ENCODE peak calls at places on chromosomes 12 and 14, in four cellular contexts. G is epithelial cell of prostate, W is LoVo, F is EH. X is an unnamed sample.
A peak's percentile ranks its signal among the peaks of the same experiment; 100 is the strongest.

GRCh38 chr12:109461846-109462766 is 15.0 kb downstream of the KCTD10 start:
- DNase-seq in G (peak; percentile 43), W (peak; percentile 43), F (peak; percentile 100), X (peak; percentile 95)

GRCh38 chr12:66823857-66824570 is 145.1 kb upstream of the GRIP1 start:
- DNase-seq in G (peak; percentile 85), W (peak; percentile 18), F (peak; percentile 3), X (no peak)

GRCh38 chr14:54730156-54730961 is 163.4 kb downstream of the SAMD4A start:
- DNase-seq in G (no peak), W (no peak), F (peak; percentile 82), X (peak; percentile 41)

GRCh38 chr12:34396861-34397590 is 374.7 kb downstream of the ALG10 start:
- DNase-seq in G (no peak), W (no peak), F (no peak), X (no peak)

GRCh38 chr12:28378749-28379148 is 188.5 kb downstream of the CCDC91 start:
- DNase-seq in G (no peak), W (no peak), F (peak; percentile 42), X (no peak)

GRCh38 chr12:30900351-30900750 is 26.2 kb upstream of the TSPAN11 start:
- DNase-seq in G (no peak), W (no peak), F (no peak), X (no peak)

GRCh38 chr12:125890366-125890905 is 825.2 kb downstream of the AACS start:
- DNase-seq in G (no peak), W (no peak), F (no peak), X (no peak)

GRCh38 chr14:64746298-64747250 is 42.4 kb downstream of the PLEKHG3 start:
- DNase-seq in G (no peak), W (no peak), F (peak; percentile 53), X (no peak)

GRCh38 chr12:79685068-79685467 is 5.7 kb downstream of the PAWR start:
- DNase-seq in G (no peak), W (peak; percentile 65), F (peak; percentile 69), X (no peak)

X was measured in HS-5.